ENCODE peak calls at places on chromosome X, in eight cellular contexts. O is right lobe of liver; S is CD8-positive, alpha-beta T cell; I is astrocyte; V is upper lobe of right lung; K is brain microvascular endothelial cell; J is adrenal gland; B is CD8-positive, alpha-beta memory T cell. G is an unnamed sample. For H3K36me3, the result is how much of the 10 kb centered on the place peaks cover.

GRCh38 chrX:110050386-110050785 is 47.5 kb downstream of the TMEM164 start:
- DNase-seq in O (no peak), S (no peak), I (no peak), V (no peak), K (no peak), J (no peak), B (no peak), G (no peak)

GRCh38 chrX:86021652-86022289 is 25.6 kb downstream of the CHM start:
- DNase-seq in O (no peak), S (no peak), I (no peak), V (no peak), K (no peak), J (no peak), B (no peak), G (no peak)

GRCh38 chrX:9525511-9526248 is 60.8 kb downstream of the TBL1X start:
- DNase-seq in O (no peak), S (no peak), I (peak), V (no peak), K (no peak), J (no peak), B (no peak), G (no peak)

GRCh38 chrX:12779534-12779933 is 11.7 kb upstream of the PRPS2 start:
- DNase-seq in O (no peak), S (no peak), I (peak), V (no peak), K (no peak), J (no peak), B (no peak), G (no peak)

GRCh38 chrX:131802836-131803626 is 220.1 kb upstream of the STK26 start:
- DNase-seq in O (peak), S (peak), I (no peak), V (no peak), K (no peak), J (peak), B (peak), G (no peak)

GRCh38 chrX:105752334-105752733 is 70.0 kb upstream of the NRK start:
- DNase-seq in O (no peak), S (no peak), I (no peak), V (no peak), K (no peak), J (no peak), B (no peak), G (no peak)

GRCh38 chrX:68411729-68412128 is 21.6 kb downstream of the OPHN1 start:
- DNase-seq in O (no peak), S (no peak), I (no peak), V (no peak), K (no peak), J (no peak), B (no peak), G (no peak)

GRCh38 chrX:24526616-24527015 is 61.5 kb downstream of the PDK3 start:
- DNase-seq in O (no peak), S (no peak), I (no peak), V (no peak), K (no peak), J (no peak), B (no peak), G (no peak)

GRCh38 chrX:149570668-149571067 is 16.6 kb downstream of the MAGEA9B start:
- DNase-seq in O (no peak), S (no peak), I (peak), V (no peak), K (peak), J (no peak), B (no peak), G (no peak)

GRCh38 chrX:17500145-17500579 is 125.2 kb downstream of the NHS start:
- DNase-seq in O (no peak), S (no peak), I (peak), V (no peak), K (peak), J (no peak), B (no peak), G (no peak)

GRCh38 chrX:113305496-113305895 is 464.9 kb upstream of the AMOT start:
- DNase-seq in O (no peak), S (no peak), I (peak), V (no peak), K (no peak), J (no peak), B (no peak), G (no peak)

DNA sequence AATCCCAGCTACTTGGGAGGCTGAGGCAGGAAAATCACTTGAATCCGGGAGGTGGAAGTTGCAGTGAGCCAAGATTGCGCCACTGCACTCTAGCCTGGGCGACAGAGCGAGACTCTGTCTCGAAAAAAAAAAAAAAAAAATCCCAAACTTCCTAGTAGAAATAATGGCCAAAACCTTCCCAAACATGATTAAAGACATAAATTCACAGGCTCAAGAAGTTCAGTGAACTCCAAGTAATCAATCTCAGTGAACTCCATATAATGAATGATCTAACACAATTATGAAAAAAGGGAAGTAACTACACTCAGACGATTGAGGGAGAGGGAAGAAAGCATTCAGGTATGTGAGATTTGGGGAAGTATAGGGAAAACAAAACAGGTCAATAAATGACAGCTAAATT is 6.5 kb downstream of the FUNDC1 start:
- DNase-seq in O (no peak), S (no peak), I (no peak), V (no peak), K (no peak), J (no peak), B (no peak), G (no peak)
- H3K36me3 ChIP-seq in O (under half), S (under half), I (under half), V (under half), K (under half), J (under half), B (under half), G (under half)

GRCh38 chrX:6311540-6311939 is 82.9 kb upstream of the NLGN4X start:
- DNase-seq in O (no peak), S (no peak), I (no peak), V (no peak), K (no peak), J (no peak), B (no peak), G (no peak)

DNA sequence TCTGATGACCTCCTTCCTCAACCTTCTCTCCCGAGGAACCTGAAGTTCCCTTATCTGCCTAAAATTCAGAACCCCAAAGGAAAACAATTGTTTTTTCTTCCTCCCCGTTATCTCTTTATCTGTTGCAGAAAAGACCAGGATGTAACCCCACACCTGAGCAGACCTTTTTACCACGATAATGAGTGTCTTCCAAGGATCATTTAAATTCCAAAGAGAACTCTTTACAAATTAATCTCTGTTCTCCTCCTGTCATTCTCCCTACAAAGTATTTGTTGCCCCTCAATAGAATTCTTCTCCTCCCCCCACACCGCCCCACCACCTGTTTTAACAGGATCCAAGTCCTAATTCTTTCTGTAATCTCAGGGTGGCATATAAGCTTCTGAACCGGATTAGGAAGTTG is 78.5 kb upstream of the NLGN4X start:
- DNase-seq in O (no peak), S (no peak), I (no peak), V (no peak), K (no peak), J (no peak), B (no peak), G (no peak)
- H3K36me3 ChIP-seq in O (under half), S (under half), I (under half), V (under half), K (under half), J (under half), B (under half), G (under half)

GRCh38 chrX:18896680-18897544 is 87.0 kb downstream of the PHKA2 start:
- DNase-seq in O (no peak), S (no peak), I (no peak), V (no peak), K (no peak), J (no peak), B (no peak), G (no peak)

GRCh38 chrX:18897611-18898010 is 86.3 kb downstream of the PHKA2 start:
- DNase-seq in O (no peak), S (no peak), I (no peak), V (no peak), K (no peak), J (no peak), B (no peak), G (no peak)

GRCh38 chrX:18899796-18900380 is 84.0 kb downstream of the PHKA2 start:
- DNase-seq in O (no peak), S (no peak), I (no peak), V (no peak), K (no peak), J (no peak), B (no peak), G (no peak)

GRCh38 chrX:18898091-18898490 is 85.8 kb downstream of the PHKA2 start:
- DNase-seq in O (no peak), S (no peak), I (no peak), V (no peak), K (no peak), J (no peak), B (no peak), G (no peak)

GRCh38 chrX:18898517-18898916 is 85.4 kb downstream of the PHKA2 start:
- DNase-seq in O (no peak), S (no peak), I (no peak), V (no peak), K (no peak), J (no peak), B (no peak), G (no peak)
- H3K36me3 ChIP-seq in O (under half), S (under half), I (under half), V (under half), K (under half), J (under half), B (under half), G (under half)

GRCh38 chrX:71540801-71541545 is 8.1 kb downstream of the OGT start:
- DNase-seq in O (no peak), S (no peak), I (no peak), V (no peak), K (no peak), J (no peak), B (no peak), G (no peak)

GRCh38 chrX:71542411-71542810 is 9.5 kb downstream of the OGT start:
- DNase-seq in O (no peak), S (no peak), I (peak), V (no peak), K (no peak), J (no peak), B (no peak), G (no peak)

GRCh38 chrX:71541546-71542022 is 8.7 kb downstream of the OGT start:
- DNase-seq in O (no peak), S (no peak), I (peak), V (no peak), K (peak), J (no peak), B (no peak), G (no peak)

GRCh38 chrX:71543316-71543715 is 10.4 kb downstream of the OGT start:
- DNase-seq in O (no peak), S (no peak), I (peak), V (no peak), K (peak), J (no peak), B (no peak), G (no peak)

DNA sequence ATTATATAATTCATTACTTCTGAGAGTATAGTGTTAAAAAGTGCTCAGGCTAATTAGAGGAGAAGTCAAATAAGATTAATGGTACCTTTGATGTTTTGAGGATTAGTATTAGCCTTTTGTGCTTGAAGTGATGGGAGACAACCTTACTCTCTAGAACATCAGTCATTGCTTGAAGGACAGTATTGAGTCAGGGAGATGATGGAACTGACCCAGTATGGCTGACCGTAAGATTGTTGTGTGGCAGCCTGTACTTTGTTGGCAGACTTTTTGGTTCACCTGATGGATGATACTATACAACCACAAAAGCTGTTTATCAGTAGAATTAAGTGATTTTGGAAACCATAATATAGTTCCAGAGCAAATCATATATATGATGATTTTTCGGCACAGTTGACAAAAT is 9.9 kb downstream of the OGT start:
- DNase-seq in O (no peak), S (no peak), I (peak), V (no peak), K (no peak), J (no peak), B (no peak), G (no peak)
- H3K36me3 ChIP-seq in O (under half), S (under half), I (under half), V (under half), K (under half), J (under half), B (under half), G (under half)

DNA sequence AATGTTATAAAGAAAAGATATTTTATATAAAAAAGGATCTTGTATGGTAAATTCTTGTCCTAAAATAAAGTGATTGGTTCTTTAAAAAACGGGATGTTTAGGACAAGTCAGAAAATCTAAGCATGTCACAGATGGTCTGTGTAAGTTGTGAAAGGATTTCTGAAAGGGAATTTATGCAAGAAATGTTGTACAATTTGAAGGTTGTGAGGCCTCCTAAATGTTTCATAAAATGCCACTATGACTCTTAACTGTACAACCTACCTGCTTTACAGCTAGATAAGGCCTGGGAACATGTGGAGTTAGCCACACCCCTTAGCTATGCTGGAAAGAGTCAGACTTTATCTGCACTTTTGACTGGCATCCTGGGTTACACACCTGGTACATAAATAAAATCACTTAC is 951.5 kb upstream of the POU3F4 start:
- DNase-seq in O (no peak), S (no peak), I (no peak), V (no peak), K (no peak), J (no peak), B (no peak), G (no peak)
- H3K36me3 ChIP-seq in O (under half), S (under half), I (under half), V (under half), K (under half), J (under half), B (under half), G (under half)

G was measured in tibial nerve.